ENCODE peak calls at places on chromosomes 5 and 9, in four cellular contexts. S is K562, A is GM12878, V is HepG2. O is an unnamed sample.

GRCh38 chr9:123933401-123933800 is 3.5 kb upstream of the DENND1A start:
- ATAC-seq in S (no peak), A (no peak), V (peak; percentile 22), O (no peak)

GRCh38 chr9:70480405-70480980 is 66.0 kb upstream of the KLF9 start:
- ATAC-seq in V (peak; percentile 82), A (no peak), S (no peak), O (peak; percentile 89)

GRCh38 chr9:130120207-130120587 is 52.0 kb upstream of the NCS1 start:
- ATAC-seq in V (no peak), S (no peak), A (no peak), O (no peak)

GRCh38 chr5:77077821-77078176 is 9.3 kb downstream of the ZBED3 start:
- ATAC-seq in A (no peak), S (no peak), V (no peak), O (no peak)

GRCh38 chr5:124182133-124182532 is 564.3 kb downstream of the ZNF608 start:
- ATAC-seq in A (no peak), S (no peak), V (no peak), O (no peak)

GRCh38 chr9:93814561-93814960 is 140.6 kb downstream of the BARX1 start:
- ATAC-seq in S (no peak), V (no peak), A (no peak), O (peak; percentile 19)

GRCh38 chr5:53501054-53501453 is 20.6 kb downstream of the FST start:
- ATAC-seq in S (no peak), A (no peak), V (peak; percentile 54), O (no peak)

GRCh38 chr5:141192110-141192725 is at the start of gene PCDHB10:
- ATAC-seq in S (peak; percentile 83), A (no peak), V (peak; percentile 71), O (no peak)

GRCh38 chr5:103523319-103523718 is 39.3 kb downstream of the NUDT12 start:
- ATAC-seq in V (peak; percentile 79), S (peak; percentile 61), A (no peak), O (no peak)

GRCh38 chr9:107750741-107751521 is 261.4 kb upstream of the KLF4 start:
- ATAC-seq in V (no peak), A (peak; percentile 7), S (no peak), O (peak; percentile 91)

GRCh38 chr5:150401076-150401375 is 11.7 kb downstream of the CD74 start:
- ATAC-seq in V (no peak), S (peak; percentile 40), A (peak; percentile 6), O (no peak)

GRCh38 chr9:37027582-37028424 is 6.3 kb downstream of the PAX5 start:
- ATAC-seq in A (peak; percentile 78), S (peak; percentile 100), V (peak; percentile 97), O (peak; percentile 74)

GRCh38 chr5:79077680-79078365 is 8.3 kb downstream of the BHMT2 start:
- ATAC-seq in S (no peak), V (no peak), A (no peak), O (no peak)

GRCh38 chr5:96629774-96630173 is 32.4 kb upstream of the CAST start:
- ATAC-seq in V (peak; percentile 66), S (peak; percentile 67), A (no peak), O (no peak)

GRCh38 chr9:127664324-127664677 is 42.5 kb upstream of the CFAP157 start:
- ATAC-seq in S (no peak), V (no peak), A (no peak), O (peak; percentile 10)

GRCh38 chr9:83061036-83061435 is 1.9 kb downstream of the RASEF start:
- ATAC-seq in S (no peak), A (no peak), V (no peak), O (no peak)

DNA sequence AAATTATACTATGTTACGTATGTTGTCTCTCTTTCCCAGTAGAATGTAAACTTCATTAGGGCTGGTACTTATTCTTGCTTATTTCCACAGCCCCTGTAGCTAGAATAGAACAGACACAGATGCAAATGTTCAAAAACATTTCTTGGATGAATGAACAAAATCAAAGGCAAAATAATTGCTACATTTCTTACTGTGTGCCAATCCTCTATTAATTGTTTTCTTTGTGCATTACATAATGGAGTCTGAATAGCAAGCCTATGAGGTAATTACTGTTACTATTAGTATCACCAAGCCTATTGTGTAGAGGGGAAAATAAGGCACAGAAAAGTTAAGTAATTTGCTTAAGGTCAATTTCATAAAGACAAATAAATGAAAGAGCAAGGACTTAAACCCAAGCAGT is 775 bp upstream of the OR13C2 start:
- ATAC-seq in A (peak; percentile 45), S (no peak), V (no peak), O (no peak)
- TF ChIP-seq EP300 in A (no peak), S (no peak), V (no peak), O (no peak)

DNA sequence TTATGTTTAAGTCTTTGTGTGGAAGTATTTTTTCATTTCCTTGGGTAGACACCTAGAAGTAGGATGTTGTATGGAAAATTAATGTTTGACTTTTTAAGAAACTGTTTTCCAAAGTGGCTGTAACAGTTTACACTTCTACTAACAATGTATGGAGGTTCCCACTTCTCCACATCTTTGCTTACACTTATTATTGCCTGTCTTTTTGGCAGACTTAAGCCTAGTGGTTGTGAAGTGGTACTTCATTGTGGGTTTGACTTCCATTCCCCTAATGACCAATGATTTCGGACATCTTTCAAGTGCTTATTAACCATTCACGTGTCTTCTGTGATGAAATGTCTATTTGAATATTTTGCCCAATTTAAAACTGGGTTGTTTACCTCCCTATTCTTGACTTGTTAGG is 91.5 kb upstream of the CDKN2B start:
- ATAC-seq in S (no peak), V (peak; percentile 46), A (peak; percentile 44), O (no peak)
- TF ChIP-seq CTCF in S (no peak), V (no peak), A (peak; percentile 30), O (no peak)

DNA sequence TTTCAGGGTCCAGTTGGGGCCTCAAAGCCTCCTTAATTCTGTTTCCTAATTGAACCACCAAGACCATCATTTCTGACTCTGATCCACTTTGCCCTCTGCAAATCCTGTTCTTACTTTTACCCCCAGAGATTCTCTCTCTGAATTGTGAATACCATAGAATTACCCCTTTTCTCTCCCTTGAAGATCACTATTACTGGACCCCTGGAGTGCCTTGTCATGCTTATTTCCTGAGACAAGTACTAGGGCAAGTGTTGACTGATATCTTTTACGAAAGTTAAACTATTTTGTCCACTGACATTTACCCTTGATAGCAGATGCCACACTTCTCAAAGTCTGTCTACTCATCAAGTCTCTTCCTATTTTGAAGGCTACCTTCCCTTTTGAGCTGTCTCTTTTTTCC is 246.9 kb upstream of the PTGER4 start:
- ATAC-seq in S (no peak), A (no peak), V (no peak), O (no peak)
- H3K27ac ChIP-seq in S (no peak overlapping the region), A (no peak overlapping the region), V (no peak overlapping the region), O (no peak overlapping the region)

DNA sequence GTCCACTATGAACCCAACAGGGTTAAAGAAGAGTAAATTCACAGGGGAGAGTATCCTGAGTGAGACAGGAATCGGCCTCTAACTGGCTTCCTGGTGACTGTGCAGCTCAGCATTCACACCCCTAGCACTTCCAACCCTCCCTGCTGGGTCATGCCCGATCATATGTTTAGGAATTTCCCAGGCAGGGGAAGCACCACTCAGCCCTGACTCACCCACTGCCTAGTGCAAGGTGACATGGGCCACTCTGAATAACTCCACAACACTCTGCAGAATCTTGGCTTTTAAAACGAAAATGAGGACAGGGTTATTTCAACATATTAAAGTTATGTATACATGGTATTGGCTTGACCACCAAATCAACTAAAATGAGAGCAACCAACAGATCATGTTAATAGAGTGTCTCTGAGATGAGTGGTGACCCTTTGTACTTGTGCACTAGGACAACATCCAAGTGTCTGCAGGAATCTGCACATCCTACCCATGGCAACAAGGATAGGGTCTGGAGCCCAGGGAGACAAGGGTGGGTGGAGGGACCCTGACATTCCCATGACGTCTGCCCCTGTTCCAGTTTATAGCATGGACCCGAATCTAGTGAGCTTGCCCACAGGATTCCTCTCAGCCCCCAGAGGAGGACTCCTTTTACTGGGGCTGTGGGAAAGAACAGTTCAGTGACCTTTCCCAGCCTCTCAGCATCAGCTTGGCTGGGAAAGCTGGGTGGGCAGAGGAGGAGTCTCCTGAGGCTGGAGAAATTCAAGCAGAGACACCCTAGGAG is 485.8 kb downstream of the SEMA5A start:
- ATAC-seq in A (peak; percentile 39), S (no peak), V (no peak), O (peak; percentile 26)
- TF ChIP-seq EP300 in A (no peak), S (no peak), V (no peak), O (no peak)

GRCh38 chr9:120936764-120937122 is 10.1 kb upstream of the TRAF1 start:
- ATAC-seq in V (no peak), S (no peak), A (no peak), O (no peak)
- TF ChIP-seq CTCF in V (no peak), S (no peak), A (no peak), O (no peak)

DNA sequence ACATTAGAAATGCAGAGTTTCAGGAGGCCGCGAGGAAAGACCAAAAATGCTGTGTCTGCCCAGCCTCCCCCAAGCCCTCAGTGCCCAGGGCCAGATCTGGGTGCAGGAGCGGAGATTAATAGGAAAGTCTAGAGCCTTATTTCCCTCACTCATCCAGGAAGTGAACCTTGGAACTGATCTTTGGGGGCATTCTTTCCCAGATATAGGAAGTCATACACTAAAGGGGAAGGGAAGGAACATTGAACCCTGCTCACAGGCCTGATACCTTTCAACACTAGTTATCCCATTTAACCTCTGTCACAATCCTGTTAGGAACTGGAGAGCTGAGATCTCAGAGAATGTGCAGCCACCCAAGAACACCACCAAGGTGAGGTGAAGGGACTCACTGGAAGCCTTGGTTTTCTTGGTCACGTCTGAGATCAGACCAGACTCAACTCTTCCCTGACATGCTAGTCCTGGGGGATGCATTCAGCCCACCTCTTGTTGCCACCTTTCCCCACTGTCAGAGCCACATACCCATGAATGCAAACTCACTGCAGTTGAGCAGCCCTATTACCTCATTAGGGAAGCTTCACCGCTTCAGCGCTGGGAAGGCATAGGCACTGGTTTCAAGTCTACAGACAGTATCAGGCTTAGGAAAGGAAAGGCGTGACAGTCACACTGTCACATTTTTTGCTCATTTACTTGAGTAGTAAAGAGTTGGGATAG is 95.0 kb downstream of the KIAA1958 start:
- ATAC-seq in V (peak; percentile 96), A (no peak), S (no peak), O (no peak)
- H3K27ac ChIP-seq in V (peak overlapping the region; percentile 69), A (no peak overlapping the region), S (no peak overlapping the region), O (no peak overlapping the region)